ENCODE peak calls at places on chromosomes 16 and 17, in four cellular contexts. J, M, R and K are unnamed samples.
A peak's percentile ranks its signal among the peaks of the same experiment; 100 is the strongest.

GRCh38 chr16:17343028-17343427 is 127.7 kb downstream of the XYLT1 start:
- DNase-seq in J (peak; percentile 63), M (no peak), R (no peak), K (no peak)

GRCh38 chr17:48293319-48294192 is 136.5 kb downstream of the SKAP1 start:
- DNase-seq in J (no peak), M (no peak), R (no peak), K (no peak)

GRCh38 chr16:76940251-76940650 is 250.7 kb upstream of the MON1B start:
- DNase-seq in J (no peak), M (no peak), R (no peak), K (no peak)

GRCh38 chr16:50303605-50304466 is 37.5 kb downstream of the ADCY7 start:
- DNase-seq in J (no peak), M (peak; percentile 80), R (no peak), K (no peak)

GRCh38 chr16:28136751-28137434 is 73.4 kb upstream of the GSG1L start:
- DNase-seq in J (no peak), M (no peak), R (no peak), K (no peak)

GRCh38 chr17:51147641-51148040 is 5.7 kb upstream of the NME1 start:
- DNase-seq in J (no peak), M (no peak), R (no peak), K (no peak)

GRCh38 chr17:60390881-60391418 is 983 bp downstream of the USP32 start:
- DNase-seq in J (no peak), M (peak; percentile 39), R (peak; percentile 49), K (no peak)

GRCh38 chr17:290121-290521 is 62.5 kb downstream of the RPH3AL start:
- DNase-seq in J (no peak), M (no peak), R (no peak), K (no peak)

GRCh38 chr17:47254403-47254943 is 846 bp downstream of the ITGB3 start:
- DNase-seq in J (no peak), M (no peak), R (no peak), K (no peak)

GRCh38 chr17:75181608-75182318 is 996 bp downstream of the SUMO2 start:
- DNase-seq in J (no peak), M (no peak), R (peak; percentile 45), K (no peak)

DNA sequence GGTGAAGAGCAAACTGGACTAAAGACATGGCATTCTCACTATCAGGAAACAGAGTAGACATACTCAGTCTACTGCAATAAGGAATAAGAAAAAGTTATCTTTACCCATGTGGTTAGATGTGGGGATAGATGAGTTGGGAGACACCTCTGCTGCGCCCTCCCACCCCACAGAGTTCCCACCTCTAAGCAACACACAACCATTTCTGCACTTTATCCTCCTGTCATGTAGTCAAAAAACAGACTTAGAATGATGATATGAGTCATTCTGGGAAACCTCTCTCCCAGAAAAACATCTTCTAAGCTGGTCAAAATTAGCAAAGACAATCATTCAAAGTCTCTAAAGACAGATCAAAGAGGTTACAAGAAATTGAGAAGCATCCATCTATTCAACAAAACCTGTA is 94.9 kb downstream of the CACNG1 start:
- DNase-seq in J (no peak), M (no peak), R (no peak), K (no peak)
- TF ChIP-seq TCF7 in J (no peak), M (no peak), R (no peak), K (no peak)

DNA sequence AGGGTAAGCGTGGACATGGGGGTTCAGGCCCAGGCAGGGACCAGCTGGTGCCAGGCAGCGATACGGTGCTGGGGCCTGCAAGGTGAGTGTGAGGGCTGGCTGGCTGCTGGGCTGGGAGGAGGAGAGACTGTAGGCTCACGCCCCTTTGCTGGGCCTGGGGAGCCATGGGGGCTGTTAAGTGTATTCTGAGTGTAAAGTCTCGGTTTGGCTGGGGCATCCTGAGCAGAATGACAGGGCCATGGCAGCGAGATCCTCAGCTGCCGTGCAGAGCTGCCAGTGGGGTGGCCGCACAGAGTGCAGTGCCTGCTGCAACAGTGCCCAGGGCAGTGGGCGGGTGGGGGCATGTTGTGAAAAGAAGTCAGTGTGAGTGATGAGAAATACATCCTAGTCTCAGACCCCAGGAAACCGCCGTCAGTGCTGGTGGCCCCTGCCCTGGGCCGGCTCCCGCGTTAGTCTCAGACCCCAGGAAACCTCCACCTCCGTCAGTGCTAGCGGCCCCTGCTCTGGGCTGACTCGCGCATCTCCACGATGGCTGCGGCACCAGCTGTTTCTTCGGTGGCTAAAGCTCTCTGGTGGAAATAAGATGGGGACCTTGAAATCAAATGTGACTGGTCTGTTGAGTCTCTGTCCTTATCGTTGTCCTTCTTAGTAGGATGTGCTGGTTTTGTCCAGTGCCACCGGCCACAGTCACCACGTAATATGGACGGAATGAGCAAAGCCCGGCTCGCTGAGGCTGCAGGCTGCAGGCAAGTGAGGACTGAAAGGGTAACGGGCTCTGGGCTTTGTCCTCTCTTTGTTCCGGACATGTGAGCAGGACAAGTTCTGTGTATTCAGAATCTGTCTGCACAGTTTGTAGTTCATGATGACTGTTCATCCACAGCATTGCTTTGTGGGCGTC is 22.9 kb downstream of the ACSF3 start:
- DNase-seq in J (no peak), M (no peak), R (no peak), K (no peak)
- TF ChIP-seq TCF7 in J (no peak), M (no peak), R (no peak), K (no peak)

GRCh38 chr16:21324267-21324666 is 46.2 kb upstream of the CRYM start:
- DNase-seq in J (no peak), M (no peak), R (no peak), K (no peak)

DNA sequence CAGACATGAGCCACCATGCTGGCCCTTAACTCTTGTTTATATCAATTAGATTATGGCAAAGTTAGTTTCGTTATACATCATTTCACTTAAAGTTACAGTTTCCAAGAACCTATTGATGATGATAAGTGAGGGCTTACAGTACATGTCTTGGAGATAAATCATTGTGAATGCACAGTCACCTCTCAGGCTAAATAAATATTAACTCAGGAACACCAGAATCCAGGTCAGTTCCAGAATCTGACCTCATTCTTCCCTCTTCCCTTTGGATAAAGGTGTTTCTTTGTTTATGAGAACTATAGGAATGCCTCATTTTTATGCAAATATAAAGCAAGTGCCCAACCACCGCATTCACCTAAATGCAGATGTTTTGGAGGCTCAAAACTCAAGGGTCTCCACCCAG is 48.4 kb upstream of the CRYM start:
- DNase-seq in J (no peak), M (peak; percentile 73), R (no peak), K (no peak)
- TF ChIP-seq TCF7 in J (no peak), M (no peak), R (no peak), K (no peak)

DNA sequence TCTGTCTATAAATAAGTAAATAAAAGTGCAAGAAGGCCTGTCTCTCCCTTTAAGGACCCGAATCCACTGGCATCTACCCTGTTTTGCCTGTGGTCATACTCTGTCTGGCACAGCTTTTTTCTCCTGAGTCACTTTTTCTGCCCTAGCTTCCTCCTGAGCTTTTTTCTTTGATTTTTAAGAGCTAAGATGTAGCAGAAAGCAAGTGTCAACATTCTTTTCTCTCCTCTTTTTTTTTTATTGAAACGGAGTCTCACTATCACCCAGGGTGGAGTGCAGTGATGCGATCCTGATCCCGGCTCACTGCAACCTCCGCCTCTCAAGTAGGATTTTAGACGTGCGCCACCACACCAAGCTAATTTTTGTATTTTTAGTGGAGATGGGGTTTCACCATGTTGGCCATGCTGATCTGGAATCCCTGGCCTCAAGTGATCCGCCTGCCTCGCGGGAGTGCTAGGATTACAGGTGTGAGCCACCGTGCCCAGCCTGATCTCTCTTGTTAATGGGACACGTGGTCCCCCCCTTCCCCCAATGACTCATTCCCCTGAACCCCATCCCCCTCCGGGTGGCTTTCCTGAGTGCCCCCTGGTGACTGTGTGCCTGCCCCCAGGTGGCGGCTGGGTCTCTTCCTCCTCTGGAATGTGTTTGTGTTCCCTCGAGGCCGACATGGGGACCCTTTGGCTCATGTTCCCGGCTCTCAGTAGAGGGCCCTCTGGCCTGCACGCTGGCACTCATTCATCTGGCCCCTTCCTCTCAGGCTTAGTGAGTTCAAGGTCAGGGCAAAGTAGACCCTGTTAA is 14.2 kb downstream of the C16orf90 start:
- DNase-seq in J (no peak), M (peak; percentile 64), R (peak; percentile 33), K (peak; percentile 31)
- TF ChIP-seq TCF7 in J (no peak), M (no peak), R (no peak), K (no peak)